ENCODE peak calls at places on chromosomes 12 and 14, in eight cellular contexts. A is HepG2, R is Panc1, X is stomach, H is transverse colon, B is GM12878, D is HCT116, I is GM23338. Q is an unnamed sample.

GRCh38 chr14:87443787-87444186 is 549.2 kb downstream of the GALC start:
- DNase-seq in A (no peak), R (no peak), X (no peak), H (no peak), B (no peak), D (no peak), I (no peak), Q (no peak)

GRCh38 chr12:70550180-70550577 is 87.0 kb downstream of the PTPRB start:
- DNase-seq in A (no peak), R (no peak), X (no peak), H (no peak), B (no peak), D (no peak), I (no peak), Q (no peak)

GRCh38 chr14:67167420-67168109 is 21.7 kb upstream of the GARIN2 start:
- DNase-seq in A (peak; percentile 12), R (no peak), X (no peak), H (no peak), B (no peak), D (no peak), I (peak; percentile 54), Q (no peak)

GRCh38 chr14:101506921-101507300 is 54.4 kb upstream of the DIO3 start:
- DNase-seq in A (no peak), R (no peak), X (peak; percentile 17), H (peak; percentile 5), B (no peak), D (no peak), I (no peak), Q (no peak)

GRCh38 chr14:70635971-70636595 is 5.6 kb upstream of the TTC9 start:
- DNase-seq in A (peak; percentile 10), R (no peak), X (no peak), H (no peak), B (no peak), D (peak; percentile 58), I (no peak), Q (no peak)

GRCh38 chr12:116863275-116863767 is 17.9 kb downstream of the HRK start:
- DNase-seq in A (peak; percentile 52), R (no peak), X (no peak), H (peak; percentile 49), B (no peak), D (peak; percentile 54), I (peak; percentile 82), Q (no peak)

GRCh38 chr14:96167224-96168148 is 37.2 kb upstream of the BDKRB2 start:
- DNase-seq in A (no peak), R (no peak), X (no peak), H (peak; percentile 50), B (no peak), D (no peak), I (no peak), Q (no peak)

GRCh38 chr12:41473441-41473840 is 285.3 kb downstream of the PDZRN4 start:
- DNase-seq in A (no peak), R (no peak), X (no peak), H (no peak), B (no peak), D (no peak), I (no peak), Q (no peak)

GRCh38 chr12:96698965-96699364 is 208.1 kb upstream of the NEDD1 start:
- DNase-seq in A (no peak), R (no peak), X (no peak), H (peak; percentile 9), B (no peak), D (no peak), I (peak; percentile 2), Q (peak; percentile 45)

GRCh38 chr12:70448371-70448770 is 82.3 kb downstream of the KCNMB4 start:
- DNase-seq in A (no peak), R (no peak), X (no peak), H (no peak), B (no peak), D (no peak), I (no peak), Q (no peak)

GRCh38 chr12:21248679-21249078 is 86.0 kb downstream of the SLCO1A2 start:
- DNase-seq in A (no peak), R (no peak), X (no peak), H (no peak), B (no peak), D (no peak), I (peak; percentile 50), Q (no peak)

GRCh38 chr12:107236824-107237467 is 143.6 kb upstream of the CRY1 start:
- DNase-seq in A (no peak), R (no peak), X (no peak), H (no peak), B (no peak), D (no peak), I (peak; percentile 25), Q (no peak)

GRCh38 chr12:51874486-51874885 is 13.4 kb upstream of the ANKRD33 start:
- DNase-seq in A (no peak), R (no peak), X (no peak), H (no peak), B (no peak), D (no peak), I (no peak), Q (no peak)

GRCh38 chr14:104795781-104796681 is 483 bp upstream of the AKT1 start:
- DNase-seq in A (peak; percentile 60), R (no peak), X (peak; percentile 68), H (peak; percentile 68), B (no peak), D (no peak), I (peak; percentile 54), Q (no peak)

GRCh38 chr14:62807636-62808035 is 237.6 kb downstream of the KCNH5 start:
- DNase-seq in A (no peak), R (no peak), X (no peak), H (no peak), B (no peak), D (no peak), I (peak; percentile 3), Q (no peak)

GRCh38 chr14:56173360-56173922 is 55.2 kb downstream of the PELI2 start:
- DNase-seq in A (no peak), R (no peak), X (no peak), H (no peak), B (no peak), D (no peak), I (no peak), Q (no peak)

GRCh38 chr14:79165460-79166080 is 995.4 kb downstream of the NRXN3 start:
- DNase-seq in A (no peak), R (no peak), X (no peak), H (no peak), B (no peak), D (no peak), I (no peak), Q (no peak)

GRCh38 chr12:67697981-67698380 is 49.4 kb downstream of the DYRK2 start:
- DNase-seq in A (no peak), R (no peak), X (no peak), H (no peak), B (no peak), D (no peak), I (no peak), Q (no peak)

GRCh38 chr12:12723147-12723680 is 6.0 kb downstream of the CDKN1B start:
- DNase-seq in A (no peak), R (no peak), X (no peak), H (no peak), B (no peak), D (no peak), I (no peak), Q (no peak)

GRCh38 chr14:73785834-73786631 is 65.6 kb upstream of the PTGR2 start:
- DNase-seq in A (peak; percentile 95), R (no peak), X (peak; percentile 79), H (peak; percentile 89), B (no peak), D (peak; percentile 46), I (peak; percentile 68), Q (peak; percentile 96)
- TF ChIP-seq CTCF in A (peak; percentile 36), R (no peak), X (no peak), H (peak; percentile 83), B (no peak), D (no peak), I (no peak), Q (no peak)

GRCh38 chr12:29242921-29243431 is 93.9 kb downstream of the FAR2 start:
- DNase-seq in A (no peak), R (no peak), X (no peak), H (no peak), B (no peak), D (no peak), I (no peak), Q (no peak)
- H3K4me1 ChIP-seq in A (no peaks in the 10 kb centered on the region), R (peaks cover 5% of the 10 kb centered on the region), X (peaks cover 17% of the 10 kb centered on the region), H (peaks cover 23% of the 10 kb centered on the region), B (peaks cover 17% of the 10 kb centered on the region), D (peaks cover 22% of the 10 kb centered on the region), I (peaks cover 18% of the 10 kb centered on the region), Q (peaks cover 37% of the 10 kb centered on the region)

GRCh38 chr12:98066251-98066650 is 449.1 kb upstream of the TMPO start:
- DNase-seq in A (no peak), R (no peak), X (no peak), H (no peak), B (no peak), D (no peak), I (no peak), Q (no peak)

GRCh38 chr12:98060421-98060820 is 455.0 kb upstream of the TMPO start:
- DNase-seq in A (no peak), R (no peak), X (no peak), H (no peak), B (no peak), D (no peak), I (no peak), Q (no peak)

GRCh38 chr12:98062464-98063245 is 452.7 kb upstream of the TMPO start:
- DNase-seq in A (no peak), R (no peak), X (no peak), H (no peak), B (no peak), D (no peak), I (no peak), Q (no peak)

GRCh38 chr12:98059659-98060343 is 455.6 kb upstream of the TMPO start:
- DNase-seq in A (no peak), R (no peak), X (no peak), H (no peak), B (no peak), D (no peak), I (no peak), Q (no peak)

DNA sequence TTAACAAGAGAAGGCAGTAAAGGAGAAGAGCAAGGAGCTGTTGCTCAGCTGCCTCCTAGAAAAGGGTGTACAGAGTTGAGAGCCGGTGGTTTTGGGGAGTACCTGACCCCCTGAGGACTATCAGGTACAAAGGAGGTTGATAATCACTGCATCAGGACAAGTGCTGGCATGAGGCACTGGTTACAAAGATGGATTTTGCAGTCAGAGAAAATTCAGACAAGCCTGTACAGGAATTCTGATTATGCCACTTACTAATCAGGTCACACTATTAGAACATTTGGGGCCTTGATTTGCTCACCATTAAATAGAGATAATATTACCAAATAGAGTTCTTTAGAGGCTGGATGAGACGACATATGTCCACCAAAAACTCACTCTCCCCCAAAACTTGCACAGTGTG is 450.9 kb upstream of the TMPO start:
- DNase-seq in A (no peak), R (no peak), X (no peak), H (no peak), B (no peak), D (no peak), I (no peak), Q (no peak)
- TF ChIP-seq POLR2AphosphoS5 in A (no peak), R (no peak), X (no peak), H (no peak), B (no peak), D (no peak), I (no peak), Q (no peak)

GRCh38 chr12:115243933-115244628 is 560.1 kb upstream of the TBX3 start:
- DNase-seq in A (no peak), R (no peak), X (no peak), H (no peak), B (no peak), D (no peak), I (no peak), Q (no peak)
- TF ChIP-seq CTCF in A (no peak), R (no peak), X (no peak), H (no peak), B (no peak), D (no peak), I (no peak), Q (no peak)